ENCODE peak calls at places on chromosomes 1 and 21, in ten cellular contexts. H is NCI-H1105, J is hepatic stellate cell, S is PC-3, B is cardiac fibroblast, N is EL, I is D341Med, G is SK-MEL-5, Z is RWPE1, L is heart left ventricle. X is an unnamed sample.

GRCh38 chr21:41583274-41583790 is 75.4 kb upstream of the TMPRSS2 start:
- DNase-seq in H (no peak), B (no peak), Z (peak), L (no peak), S (peak), N (no peak), I (no peak), G (no peak), J (no peak), X (no peak)

GRCh38 chr1:97281962-97282361 is 560.4 kb downstream of the PTBP2 start:
- DNase-seq in B (peak), I (no peak), J (no peak), Z (no peak), G (no peak), N (no peak), S (no peak), L (no peak), H (no peak), X (no peak)

GRCh38 chr1:119702384-119702783 is 9.3 kb upstream of the PHGDH start:
- DNase-seq in H (no peak), S (peak), Z (no peak), N (peak), G (peak), J (no peak), B (peak), I (no peak), L (no peak), X (no peak)

GRCh38 chr1:46616277-46617107 is at the start of gene MOB3C:
- DNase-seq in L (peak), H (peak), N (peak), S (peak), Z (peak), J (peak), B (peak), G (peak), I (peak), X (peak)

GRCh38 chr1:160296036-160296435 is 11.1 kb upstream of the PEX19 start:
- DNase-seq in N (no peak), H (no peak), L (no peak), B (no peak), Z (no peak), J (no peak), I (no peak), S (no peak), G (no peak), X (no peak)

GRCh38 chr1:6899621-6900020 is 114.4 kb downstream of the CAMTA1 start:
- DNase-seq in S (no peak), I (no peak), B (no peak), N (no peak), L (no peak), Z (no peak), H (no peak), J (no peak), G (no peak), X (no peak)

GRCh38 chr21:26461500-26461899 is 111.6 kb downstream of the CYYR1 start:
- DNase-seq in S (peak), N (peak), I (no peak), L (no peak), Z (peak), J (no peak), G (no peak), B (no peak), H (no peak), X (no peak)

GRCh38 chr21:42534361-42534900 is 20.8 kb downstream of the SLC37A1 start:
- DNase-seq in Z (no peak), I (no peak), G (no peak), H (no peak), J (no peak), S (no peak), L (peak), N (no peak), B (no peak), X (no peak)

GRCh38 chr1:171655215-171656116 is 3.0 kb upstream of the MYOC start:
- DNase-seq in G (peak), L (peak), H (no peak), Z (no peak), J (peak), I (peak), N (peak), S (peak), B (peak), X (no peak)

GRCh38 chr1:2229032-2229920 is 1.2 kb downstream of the SKI start:
- DNase-seq in Z (peak), B (peak), S (peak), N (peak), L (peak), H (peak), I (peak), J (peak), G (peak), X (no peak)

GRCh38 chr1:25622526-25622925 is 5.9 kb downstream of the MAN1C1 start:
- DNase-seq in G (no peak), Z (no peak), L (no peak), H (no peak), S (no peak), B (no peak), N (no peak), I (no peak), J (no peak), X (no peak)

GRCh38 chr1:77279929-77280328 is 1.9 kb upstream of the AK5 start:
- DNase-seq in N (no peak), Z (no peak), B (no peak), H (no peak), L (no peak), J (no peak), I (no peak), G (no peak), S (no peak), X (no peak)

GRCh38 chr1:181936768-181937581 is 124.5 kb downstream of the ZNF648 start:
- DNase-seq in I (peak), Z (peak), S (peak), B (no peak), G (peak), N (peak), L (no peak), H (peak), J (no peak), X (peak)

X was measured in GM12878.